ENCODE peak calls at places on chromosomes 2 and 18, in ten cellular contexts. Q is GM18507; M is NCI-H460; J is H1; I is psoas muscle; S is effector memory CD4-positive, alpha-beta T cell; L is kidney; A is tibial artery; K is pancreas; O is RKO. U is an unnamed sample.

GRCh38 chr2:73035899-73036778 is 35.4 kb downstream of the SFXN5 start:
- DNase-seq in Q (no peak), M (no peak), J (no peak), I (no peak), S (no peak), L (no peak), A (no peak), K (no peak), O (no peak), U (no peak)

GRCh38 chr2:27085670-27086089 is 892 bp upstream of the KHK start:
- DNase-seq in Q (no peak), M (peak), J (no peak), I (peak), S (no peak), L (peak), A (peak), K (peak), O (peak), U (peak)

GRCh38 chr2:201470821-201471731 is 19.5 kb downstream of the STRADB start:
- DNase-seq in Q (no peak), M (no peak), J (no peak), I (no peak), S (no peak), L (no peak), A (no peak), K (no peak), O (no peak), U (no peak)

GRCh38 chr2:120448427-120448826 is 102.5 kb downstream of the INHBB start:
- DNase-seq in Q (no peak), M (no peak), J (no peak), I (no peak), S (no peak), L (no peak), A (no peak), K (no peak), O (no peak), U (no peak)

GRCh38 chr2:233275223-233275622 is 23.8 kb downstream of the ATG16L1 start:
- DNase-seq in Q (no peak), M (no peak), J (no peak), I (no peak), S (no peak), L (no peak), A (no peak), K (no peak), O (no peak), U (no peak)

GRCh38 chr2:222033541-222033940 is 265.3 kb downstream of the PAX3 start:
- DNase-seq in Q (no peak), M (no peak), J (no peak), I (no peak), S (no peak), L (no peak), A (no peak), K (no peak), O (no peak), U (no peak)

GRCh38 chr18:48921305-48922202 is 29.2 kb downstream of the SMAD7 start:
- DNase-seq in Q (no peak), M (no peak), J (no peak), I (no peak), S (no peak), L (peak), A (no peak), K (no peak), O (no peak), U (no peak)

GRCh38 chr2:170013802-170014551 is 164.0 kb upstream of the MYO3B start:
- DNase-seq in Q (no peak), M (no peak), J (no peak), I (no peak), S (no peak), L (no peak), A (no peak), K (no peak), O (no peak), U (no peak)

GRCh38 chr2:13581471-13581870 is 864.7 kb downstream of the TRIB2 start:
- DNase-seq in Q (no peak), M (no peak), J (no peak), I (no peak), S (no peak), L (no peak), A (no peak), K (no peak), O (no peak), U (no peak)

GRCh38 chr2:3643371-3644245 is 14.4 kb upstream of the ALLC start:
- DNase-seq in Q (no peak), M (no peak), J (no peak), I (no peak), S (no peak), L (no peak), A (peak), K (no peak), O (no peak), U (no peak)

GRCh38 chr2:165373322-165374025 is 96.0 kb upstream of the CSRNP3 start:
- DNase-seq in Q (no peak), M (no peak), J (no peak), I (no peak), S (no peak), L (no peak), A (no peak), K (no peak), O (no peak), U (no peak)

GRCh38 chr2:37637985-37638384 is 33.5 kb downstream of the CDC42EP3 start:
- DNase-seq in Q (no peak), M (no peak), J (no peak), I (no peak), S (no peak), L (no peak), A (no peak), K (no peak), O (no peak), U (no peak)

GRCh38 chr2:28956415-28956826 is 24.7 kb upstream of the TOGARAM2 start:
- DNase-seq in Q (no peak), M (no peak), J (peak), I (no peak), S (peak), L (no peak), A (no peak), K (no peak), O (peak), U (no peak)

U was measured in left colon.